ENCODE peak calls at places on chromosomes 1 and 21, in eight cellular contexts. V, A, B, R, U, C, H and M are unnamed samples.

GRCh38 chr1:53176452-53177344 is 19.9 kb upstream of the CPT2 start:
- DNase-seq in V (peak), U (peak), H (no peak), R (no peak), B (no peak), C (no peak), A (peak), M (no peak)

GRCh38 chr1:246497331-246497915 is 9.7 kb downstream of the SMYD3 start:
- DNase-seq in U (peak), H (no peak), C (no peak), A (peak), V (peak), R (peak), B (peak), M (no peak)

GRCh38 chr1:158793604-158794003 is 12.6 kb upstream of the OR6N2 start:
- DNase-seq in C (no peak), U (no peak), B (no peak), A (no peak), R (peak), H (no peak), V (no peak), M (no peak)

GRCh38 chr1:197423006-197423405 is 155.0 kb downstream of the CRB1 start:
- DNase-seq in C (no peak), R (no peak), U (peak), B (no peak), H (no peak), A (peak), V (peak), M (no peak)

GRCh38 chr1:20848162-20848561 is 61.1 kb upstream of the HP1BP3 start:
- DNase-seq in V (peak), C (no peak), A (no peak), U (peak), H (no peak), R (no peak), B (no peak), M (no peak)

GRCh38 chr1:227709451-227709850 is 25.7 kb downstream of the JMJD4 start:
- DNase-seq in C (no peak), H (no peak), R (no peak), B (no peak), A (no peak), U (no peak), V (no peak), M (no peak)

GRCh38 chr1:86741947-86742572 is 37.7 kb downstream of the SH3GLB1 start:
- DNase-seq in V (peak), H (peak), R (peak), B (no peak), U (peak), C (no peak), A (peak), M (peak)

GRCh38 chr1:157773723-157774350 is 3.1 kb downstream of the FCRL2 start:
- DNase-seq in H (no peak), R (peak), C (no peak), U (no peak), B (peak), A (no peak), V (no peak), M (no peak)

GRCh38 chr1:114093624-114094302 is 59.9 kb downstream of the SYT6 start:
- DNase-seq in B (no peak), A (peak), V (no peak), H (no peak), U (no peak), C (no peak), R (peak), M (no peak)

GRCh38 chr1:7491818-7492173 is 279.3 kb upstream of the VAMP3 start:
- DNase-seq in C (no peak), R (no peak), A (no peak), B (no peak), U (no peak), H (no peak), V (no peak), M (no peak)

GRCh38 chr1:103180660-103181059 is 72.3 kb upstream of the COL11A1 start:
- DNase-seq in A (peak), U (peak), V (peak), C (no peak), H (no peak), R (no peak), B (no peak), M (no peak)

GRCh38 chr1:41919764-41920397 is 1.2 kb upstream of the HIVEP3 start:
- DNase-seq in U (no peak), A (peak), B (peak), C (peak), R (peak), V (no peak), H (peak), M (peak)

GRCh38 chr1:100811808-100812207 is 82.8 kb downstream of the EXTL2 start:
- DNase-seq in U (no peak), B (no peak), H (no peak), R (no peak), V (no peak), A (peak), C (no peak), M (no peak)

GRCh38 chr21:37463083-37463780 is 96.7 kb downstream of the DYRK1A start:
- DNase-seq in C (no peak), A (peak), R (peak), V (peak), H (no peak), U (peak), B (peak), M (peak)

GRCh38 chr1:172176206-172176605 is 244.3 kb upstream of the C1orf105 start:
- DNase-seq in U (no peak), V (no peak), B (no peak), R (no peak), C (no peak), H (no peak), A (no peak), M (no peak)

GRCh38 chr1:45883633-45884032 is 80.2 kb downstream of the MAST2 start:
- DNase-seq in R (no peak), A (peak), B (no peak), H (no peak), U (no peak), V (peak), C (no peak), M (no peak)

GRCh38 chr1:223811634-223812101 is 34.1 kb downstream of the TP53BP2 start:
- DNase-seq in V (peak), U (peak), H (no peak), R (no peak), C (no peak), A (peak), B (peak), M (no peak)

DNA sequence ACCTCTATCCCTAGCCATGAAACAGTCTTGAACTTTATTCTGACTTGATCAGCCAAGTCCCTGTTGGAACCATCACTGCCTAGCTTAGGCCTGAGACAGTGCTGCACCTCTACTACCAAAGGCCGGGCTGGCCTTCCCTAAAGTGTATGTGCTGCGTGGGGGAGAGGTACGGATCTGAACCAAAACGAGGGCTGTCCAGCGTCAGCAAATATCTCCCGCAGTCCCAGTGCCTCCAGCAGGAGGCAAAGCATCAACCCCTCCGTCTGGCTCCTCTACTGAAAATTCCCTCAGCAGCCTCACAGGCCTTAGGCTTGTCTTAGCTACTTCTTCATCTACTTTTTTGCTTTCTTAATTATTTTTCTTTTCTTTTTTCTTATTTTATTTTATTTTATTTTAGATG is 33.3 kb upstream of the KIF26B start:
- DNase-seq in V (no peak), C (no peak), U (no peak), A (no peak), H (no peak), R (no peak), B (no peak), M (no peak)
- TF ChIP-seq CTCF in V (no peak), C (no peak), U (no peak), A (no peak), H (no peak), R (peak), B (no peak), M (no peak)

GRCh38 chr1:23367791-23368561 is 1.7 kb downstream of the ZNF436 start:
- DNase-seq in U (peak), R (peak), A (peak), H (peak), B (peak), C (peak), V (peak), M (peak)
- TF ChIP-seq CTCF in U (no peak), R (no peak), A (peak), H (no peak), B (no peak), C (no peak), V (no peak), M (no peak)

DNA sequence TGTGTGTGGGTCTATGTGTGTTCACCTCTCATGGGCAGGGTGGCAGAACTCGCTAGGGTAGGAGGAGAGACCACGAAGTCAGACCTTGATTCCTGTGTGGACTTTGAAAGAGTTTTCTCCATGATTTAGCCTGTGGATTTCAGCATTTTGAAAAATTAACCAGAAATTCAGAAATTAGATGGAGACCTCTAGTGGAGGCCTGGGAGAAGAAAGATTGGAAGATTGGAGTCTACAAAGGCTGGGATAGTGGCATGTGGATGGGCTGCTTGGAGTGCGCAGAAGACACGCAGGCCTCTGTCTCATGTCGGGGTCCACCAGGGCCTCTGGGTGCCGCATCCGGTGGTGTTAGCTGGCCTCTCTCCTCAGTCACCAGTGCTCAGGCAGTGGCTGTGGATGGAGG is 18.9 kb upstream of the IGSF5 start:
- DNase-seq in R (no peak), V (no peak), C (no peak), B (no peak), H (no peak), A (no peak), U (no peak), M (no peak)
- TF ChIP-seq CTCF in R (no peak), V (peak), C (no peak), B (no peak), H (peak), A (peak), U (no peak), M (no peak)

DNA sequence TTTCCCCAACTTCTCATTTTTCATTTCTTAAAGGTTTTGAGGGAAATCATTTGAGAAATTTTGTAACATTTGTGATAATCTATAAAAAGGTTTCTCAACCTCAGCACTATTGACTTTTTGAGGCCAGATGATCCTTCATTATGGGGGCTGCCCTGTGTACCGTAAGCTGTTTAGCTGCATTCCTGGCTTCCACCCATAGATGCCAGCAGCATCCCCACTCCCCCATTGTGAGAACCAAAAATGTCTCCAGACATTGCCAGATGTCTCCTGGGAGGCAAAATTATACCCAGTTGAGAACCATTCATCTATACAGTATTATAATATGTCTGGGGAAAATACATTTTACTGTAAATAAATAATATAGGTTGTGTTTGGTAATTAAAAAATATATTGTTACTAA is 146.0 kb downstream of the PBX1 start:
- DNase-seq in H (no peak), U (no peak), V (no peak), R (peak), C (no peak), A (no peak), B (no peak), M (no peak)
- TF ChIP-seq CTCF in H (peak), U (no peak), V (no peak), R (peak), C (no peak), A (no peak), B (no peak), M (peak)

GRCh38 chr1:1403543-1404112 is 3.5 kb downstream of the MRPL20 start:
- DNase-seq in A (no peak), V (no peak), H (no peak), U (no peak), B (no peak), C (no peak), R (no peak), M (no peak)

GRCh38 chr1:1399870-1400575 is 888 bp upstream of the CCNL2 start:
- DNase-seq in H (peak), R (peak), U (peak), V (peak), C (no peak), B (peak), A (peak), M (no peak)

GRCh38 chr1:1401457-1402010 is 2.4 kb upstream of the CCNL2 start:
- DNase-seq in A (no peak), B (no peak), C (no peak), R (no peak), U (no peak), V (no peak), H (no peak), M (no peak)

GRCh38 chr1:1400576-1401456 is 1.7 kb upstream of the CCNL2 start:
- DNase-seq in H (no peak), B (no peak), C (no peak), A (peak), V (no peak), R (no peak), U (no peak), M (no peak)

DNA sequence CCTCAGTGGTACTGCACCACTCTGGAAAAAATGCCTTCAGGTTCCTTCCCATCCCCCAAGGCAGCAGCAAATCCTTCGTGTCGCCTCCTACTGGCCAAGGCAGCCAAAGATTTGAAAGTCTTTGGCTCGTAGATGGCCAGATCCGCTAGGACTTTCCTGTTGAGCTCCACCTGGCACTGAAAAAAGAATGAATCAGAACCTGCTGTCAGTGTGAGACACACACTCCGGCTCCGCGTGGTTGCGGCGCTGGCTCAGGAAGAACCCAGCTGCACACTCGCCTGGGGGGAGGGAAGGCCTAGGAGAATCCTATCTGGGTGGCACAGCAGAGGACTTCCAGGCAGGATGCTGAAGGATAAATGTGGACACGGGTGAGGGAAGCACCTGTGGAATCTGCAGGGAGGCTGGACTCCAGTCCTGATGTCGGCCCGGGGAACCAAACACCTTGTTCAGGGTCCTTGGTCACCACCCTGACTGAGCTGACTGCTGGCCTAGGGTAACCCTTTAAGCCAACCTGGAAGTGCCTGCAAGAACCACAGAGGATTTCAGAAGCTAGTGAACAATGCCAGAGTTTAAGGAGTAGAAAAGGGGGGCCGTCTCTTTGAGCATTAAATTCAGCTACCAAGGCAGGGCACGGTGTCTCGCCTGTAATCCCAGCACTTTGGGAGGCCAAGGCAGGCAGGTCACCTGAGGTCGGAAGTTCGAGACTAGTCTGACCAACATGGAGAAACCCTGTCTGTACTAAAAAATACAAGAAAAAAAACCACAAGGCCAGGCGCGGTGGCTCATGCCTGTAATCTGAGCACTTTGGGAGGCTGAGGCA is 3.2 kb upstream of the CCNL2 start:
- DNase-seq in B (peak), U (peak), V (peak), R (peak), H (peak), C (no peak), A (peak), M (peak)
- TF ChIP-seq CTCF in B (peak), U (peak), V (peak), R (peak), H (peak), C (no peak), A (peak), M (peak)

GRCh38 chr1:211676106-211676583 is 724 bp upstream of the NEK2 start:
- DNase-seq in V (no peak), H (no peak), C (no peak), B (no peak), U (no peak), R (no peak), A (no peak), M (no peak)
- TF ChIP-seq CTCF in V (no peak), H (no peak), C (no peak), B (no peak), U (no peak), R (no peak), A (no peak), M (no peak)